ENCODE peak calls at places on chromosomes 4 and X, in eight cellular contexts. A is left ventricle myocardium superior, J is GM13976, E is EL, O is astrocyte of the cerebellum, L is T-helper 17 cell, R is activated T-helper 1 cell treated with Interleukin-2 at 50 U/mL for 16 hours, M is activated T-cell treated with anti-CD3 and anti-CD28 coated beads for 24 hours. I is an unnamed sample.

GRCh38 chrX:136497556-136498048 is at the start of gene HTATSF1:
- DNase-seq in A (peak), J (no peak), E (no peak), O (no peak), L (no peak), R (no peak), M (no peak), I (no peak)

GRCh38 chr4:87030606-87031441 is 96.0 kb downstream of the AFF1 start:
- DNase-seq in A (no peak), J (no peak), E (no peak), O (no peak), L (no peak), R (no peak), M (no peak), I (no peak)

GRCh38 chr4:41360911-41361830 is 104.4 kb downstream of the UCHL1 start:
- DNase-seq in A (peak), J (no peak), E (peak), O (no peak), L (no peak), R (no peak), M (no peak), I (no peak)

GRCh38 chr4:75179510-75179909 is 246.6 kb downstream of the PARM1 start:
- DNase-seq in A (no peak), J (no peak), E (no peak), O (no peak), L (no peak), R (no peak), M (no peak), I (no peak)

GRCh38 chr4:22099896-22100295 is 151.3 kb upstream of the KCNIP4 start:
- DNase-seq in A (no peak), J (no peak), E (peak), O (no peak), L (no peak), R (no peak), M (no peak), I (no peak)

GRCh38 chr4:5222047-5222446 is 170.8 kb downstream of the STK32B start:
- DNase-seq in A (no peak), J (no peak), E (no peak), O (no peak), L (no peak), R (no peak), M (no peak), I (no peak)

GRCh38 chrX:101368800-101369199 is 17.2 kb downstream of the BTK start:
- DNase-seq in A (no peak), J (no peak), E (no peak), O (no peak), L (no peak), R (no peak), M (no peak), I (no peak)

GRCh38 chrX:54540289-54540688 is 10.3 kb downstream of the GNL3L start:
- DNase-seq in A (peak), J (no peak), E (peak), O (no peak), L (no peak), R (no peak), M (no peak), I (no peak)

GRCh38 chr4:104420766-104421165 is 73.9 kb downstream of the CXXC4 start:
- DNase-seq in A (no peak), J (no peak), E (no peak), O (no peak), L (no peak), R (no peak), M (no peak), I (no peak)

GRCh38 chr4:159425749-159426376 is 323.0 kb downstream of the RAPGEF2 start:
- DNase-seq in A (no peak), J (no peak), E (no peak), O (no peak), L (no peak), R (no peak), M (no peak), I (no peak)

GRCh38 chrX:40504801-40505605 is 75.8 kb upstream of the ATP6AP2 start:
- DNase-seq in A (no peak), J (no peak), E (peak), O (peak), L (no peak), R (no peak), M (no peak), I (no peak)

GRCh38 chr4:38659346-38659745 is 4.7 kb upstream of the KLF3 start:
- DNase-seq in A (no peak), J (no peak), E (no peak), O (no peak), L (no peak), R (no peak), M (no peak), I (no peak)

GRCh38 chrX:33923262-33923661 is 208.9 kb downstream of the FAM47A start:
- DNase-seq in A (no peak), J (no peak), E (no peak), O (no peak), L (no peak), R (no peak), M (no peak), I (no peak)

GRCh38 chr4:81499840-81500239 is 28.1 kb upstream of the RASGEF1B start:
- DNase-seq in A (no peak), J (no peak), E (no peak), O (no peak), L (no peak), R (no peak), M (no peak), I (no peak)

GRCh38 chr4:185210102-185210981 is 944 bp downstream of the SNX25 start:
- DNase-seq in A (peak), J (no peak), E (peak), O (no peak), L (peak), R (peak), M (peak), I (peak)

GRCh38 chrX:138709886-138710285 is 1.6 kb downstream of the FGF13 start:
- DNase-seq in A (no peak), J (no peak), E (no peak), O (no peak), L (no peak), R (no peak), M (no peak), I (no peak)

GRCh38 chrX:21993265-21993664 is 38.9 kb upstream of the PHEX start:
- DNase-seq in A (peak), J (peak), E (no peak), O (no peak), L (no peak), R (no peak), M (no peak), I (no peak)

GRCh38 chrX:28651186-28651585 is 63.9 kb downstream of the IL1RAPL1 start:
- DNase-seq in A (no peak), J (no peak), E (no peak), O (no peak), L (no peak), R (no peak), M (no peak), I (no peak)

GRCh38 chr4:60485279-60485678 is 714.8 kb upstream of the ADGRL3 start:
- DNase-seq in A (no peak), J (no peak), E (peak), O (peak), L (no peak), R (no peak), M (no peak), I (no peak)

GRCh38 chr4:150342945-150343344 is 239.0 kb upstream of the MAB21L2 start:
- DNase-seq in A (peak), J (no peak), E (no peak), O (no peak), L (no peak), R (no peak), M (no peak), I (no peak)

GRCh38 chrX:29299689-29300088 is 712.4 kb downstream of the IL1RAPL1 start:
- DNase-seq in A (no peak), J (no peak), E (no peak), O (no peak), L (no peak), R (no peak), M (no peak), I (no peak)

GRCh38 chr4:41851621-41852020 is 83.6 kb upstream of the TMEM33 start:
- DNase-seq in A (no peak), J (no peak), E (no peak), O (no peak), L (no peak), R (no peak), M (no peak), I (no peak)

GRCh38 chrX:86171366-86171765 is 23.1 kb downstream of the DACH2 start:
- DNase-seq in A (no peak), J (no peak), E (peak), O (peak), L (no peak), R (no peak), M (no peak), I (no peak)

GRCh38 chr4:156443488-156443887 is 489.8 kb upstream of the CTSO start:
- DNase-seq in A (no peak), J (no peak), E (no peak), O (no peak), L (no peak), R (no peak), M (no peak), I (no peak)

GRCh38 chrX:119762718-119763117 is 4.3 kb downstream of the SOWAHD start:
- DNase-seq in A (no peak), J (no peak), E (peak), O (no peak), L (no peak), R (no peak), M (no peak), I (no peak)

GRCh38 chr4:38805530-38806145 is 1.0 kb upstream of the TLR1 start:
- DNase-seq in A (no peak), J (peak), E (peak), O (no peak), L (no peak), R (no peak), M (no peak), I (no peak)

GRCh38 chrX:37926700-37927099 is 79.3 kb upstream of the DYNLT3 start:
- DNase-seq in A (no peak), J (peak), E (peak), O (peak), L (no peak), R (no peak), M (no peak), I (no peak)